ENCODE peak calls at places on chromosomes 12 and 14, in eight cellular contexts. U, O, R, W, L, Z, H and A are unnamed samples.
A peak's percentile ranks its signal among the peaks of the same experiment; 100 is the strongest.

GRCh38 chr14:32980178-32980886 is 41.7 kb downstream of the NPAS3 start:
- DNase-seq in L (peak; percentile 85), U (no peak), H (no peak), W (no peak), R (no peak), O (no peak), Z (no peak), A (no peak)

GRCh38 chr12:94603434-94604068 is 46.8 kb downstream of the TMCC3 start:
- DNase-seq in L (no peak), Z (no peak), O (no peak), H (peak; percentile 22), R (no peak), U (peak; percentile 6), W (no peak), A (no peak)

GRCh38 chr14:103362780-103363179 is 22.4 kb upstream of the MARK3 start:
- DNase-seq in U (no peak), L (no peak), H (no peak), R (no peak), O (no peak), W (no peak), Z (no peak), A (no peak)

GRCh38 chr12:10867381-10867780 is 16.7 kb downstream of the PRH1 start:
- DNase-seq in O (no peak), Z (no peak), L (no peak), U (no peak), H (no peak), W (no peak), R (no peak), A (no peak)

GRCh38 chr12:48779869-48780268 is 9.0 kb downstream of the ADCY6 start:
- DNase-seq in R (peak; percentile 70), Z (no peak), H (no peak), W (no peak), L (no peak), O (no peak), U (no peak), A (no peak)

GRCh38 chr14:81955123-81955522 is 421.5 kb upstream of the SEL1L start:
- DNase-seq in W (no peak), R (no peak), U (no peak), Z (no peak), L (no peak), H (no peak), O (no peak), A (no peak)

GRCh38 chr12:45918818-45919217 is 71.6 kb downstream of the SCAF11 start:
- DNase-seq in Z (no peak), U (no peak), O (no peak), R (no peak), W (no peak), L (no peak), H (no peak), A (no peak)

GRCh38 chr14:101456246-101457159 is 104.8 kb upstream of the DIO3 start:
- DNase-seq in W (no peak), R (no peak), L (no peak), U (no peak), H (peak; percentile 80), O (no peak), Z (no peak), A (no peak)

GRCh38 chr14:61498811-61499210 is 177.4 kb downstream of the PRKCH start:
- DNase-seq in H (no peak), L (no peak), R (no peak), W (no peak), O (no peak), Z (no peak), U (peak; percentile 39), A (no peak)

GRCh38 chr14:23514009-23514962 is 37.3 kb downstream of the ZFHX2 start:
- DNase-seq in O (peak; percentile 65), Z (no peak), L (peak; percentile 72), R (no peak), U (peak; percentile 26), H (no peak), W (no peak), A (peak; percentile 51)

GRCh38 chr12:95205685-95206084 is 11.6 kb downstream of the FGD6 start:
- DNase-seq in U (peak; percentile 65), R (no peak), H (peak; percentile 45), Z (peak; percentile 16), L (no peak), O (no peak), W (peak; percentile 1), A (no peak)

GRCh38 chr12:109596418-109597244 is 23.0 kb downstream of the MVK start:
- DNase-seq in H (no peak), O (no peak), W (no peak), U (no peak), L (no peak), Z (no peak), R (no peak), A (no peak)

GRCh38 chr14:76541594-76542219 is 165.8 kb downstream of the ESRRB start:
- DNase-seq in U (no peak), L (no peak), O (no peak), R (no peak), Z (no peak), W (no peak), H (no peak), A (no peak)

GRCh38 chr14:36512585-36513003 is 7.4 kb downstream of the NKX2-1 start:
- DNase-seq in U (no peak), O (no peak), R (no peak), L (peak; percentile 94), Z (no peak), W (no peak), H (no peak), A (no peak)

GRCh38 chr14:69695664-69696527 is 71.0 kb upstream of the SRSF5 start:
- DNase-seq in O (no peak), Z (no peak), L (peak; percentile 89), U (peak; percentile 32), H (peak; percentile 78), W (no peak), R (no peak), A (peak; percentile 27)

GRCh38 chr14:29236848-29237247 is 470.3 kb downstream of the FOXG1 start:
- DNase-seq in R (no peak), H (no peak), L (no peak), O (no peak), W (no peak), Z (peak; percentile 76), U (no peak), A (no peak)